ENCODE peak calls at places on chromosomes 12 and 14, in ten cellular contexts. One of them, this sample, is unnamed.

GRCh38 chr14:101025131-101025530 is 121.6 kb upstream of the RTL1 start:
- DNase-seq in neural crest cell: no peak
- DNase-seq in ELR: no peak
- DNase-seq in H7: no peak
- DNase-seq in activated CD8-positive, alpha-beta memory T cell treated with anti-CD3 and anti-CD28 coated beads, Interleukin-2, amount 50 U/mL, for 4 hours: no peak
- DNase-seq in B cell: no peak
- DNase-seq in neuronal stem cell: no peak
- DNase-seq in AG20443: no peak
- DNase-seq in NAMALWA: no peak
- DNase-seq in GM04504: no peak
- DNase-seq in this sample: no peak

GRCh38 chr12:30026621-30027234 is 243.0 kb upstream of the TMTC1 start:
- DNase-seq in ELR: peak
- DNase-seq in neural crest cell: no peak
- DNase-seq in activated CD8-positive, alpha-beta memory T cell treated with anti-CD3 and anti-CD28 coated beads, Interleukin-2, amount 50 U/mL, for 4 hours: no peak
- DNase-seq in NAMALWA: no peak
- DNase-seq in H7: no peak
- DNase-seq in GM04504: peak
- DNase-seq in AG20443: peak
- DNase-seq in neuronal stem cell: no peak
- DNase-seq in B cell: no peak
- DNase-seq in this sample: peak

GRCh38 chr12:64175254-64175945 is 46.7 kb downstream of the KICS2 start:
- DNase-seq in AG20443: peak
- DNase-seq in NAMALWA: peak
- DNase-seq in B cell: no peak
- DNase-seq in ELR: peak
- DNase-seq in GM04504: no peak
- DNase-seq in H7: peak
- DNase-seq in neuronal stem cell: no peak
- DNase-seq in activated CD8-positive, alpha-beta memory T cell treated with anti-CD3 and anti-CD28 coated beads, Interleukin-2, amount 50 U/mL, for 4 hours: no peak
- DNase-seq in neural crest cell: no peak
- DNase-seq in this sample: no peak

GRCh38 chr12:109544955-109545531 is 28.3 kb downstream of the MMAB start:
- DNase-seq in H7: no peak
- DNase-seq in ELR: peak
- DNase-seq in B cell: no peak
- DNase-seq in neural crest cell: no peak
- DNase-seq in GM04504: no peak
- DNase-seq in NAMALWA: no peak
- DNase-seq in activated CD8-positive, alpha-beta memory T cell treated with anti-CD3 and anti-CD28 coated beads, Interleukin-2, amount 50 U/mL, for 4 hours: no peak
- DNase-seq in AG20443: peak
- DNase-seq in neuronal stem cell: no peak
- DNase-seq in this sample: peak

GRCh38 chr12:58804749-58805148 is 115.6 kb downstream of the LRIG3 start:
- DNase-seq in neuronal stem cell: no peak
- DNase-seq in neural crest cell: no peak
- DNase-seq in GM04504: no peak
- DNase-seq in activated CD8-positive, alpha-beta memory T cell treated with anti-CD3 and anti-CD28 coated beads, Interleukin-2, amount 50 U/mL, for 4 hours: no peak
- DNase-seq in NAMALWA: peak
- DNase-seq in ELR: peak
- DNase-seq in H7: peak
- DNase-seq in B cell: no peak
- DNase-seq in AG20443: no peak
- DNase-seq in this sample: peak

GRCh38 chr14:68211421-68211820 is 391.8 kb downstream of the RAD51B start:
- DNase-seq in AG20443: no peak
- DNase-seq in ELR: peak
- DNase-seq in activated CD8-positive, alpha-beta memory T cell treated with anti-CD3 and anti-CD28 coated beads, Interleukin-2, amount 50 U/mL, for 4 hours: no peak
- DNase-seq in neural crest cell: no peak
- DNase-seq in H7: no peak
- DNase-seq in neuronal stem cell: no peak
- DNase-seq in GM04504: no peak
- DNase-seq in B cell: no peak
- DNase-seq in NAMALWA: no peak
- DNase-seq in this sample: no peak

GRCh38 chr14:72433511-72433910 is 460.4 kb downstream of the DPF3 start:
- DNase-seq in neuronal stem cell: no peak
- DNase-seq in H7: no peak
- DNase-seq in NAMALWA: no peak
- DNase-seq in activated CD8-positive, alpha-beta memory T cell treated with anti-CD3 and anti-CD28 coated beads, Interleukin-2, amount 50 U/mL, for 4 hours: no peak
- DNase-seq in AG20443: peak
- DNase-seq in neural crest cell: no peak
- DNase-seq in B cell: no peak
- DNase-seq in ELR: peak
- DNase-seq in GM04504: no peak
- DNase-seq in this sample: peak

GRCh38 chr12:54286042-54286931 is 5.8 kb downstream of the HNRNPA1 start:
- DNase-seq in activated CD8-positive, alpha-beta memory T cell treated with anti-CD3 and anti-CD28 coated beads, Interleukin-2, amount 50 U/mL, for 4 hours: no peak
- DNase-seq in AG20443: no peak
- DNase-seq in neural crest cell: no peak
- DNase-seq in B cell: no peak
- DNase-seq in ELR: peak
- DNase-seq in NAMALWA: peak
- DNase-seq in neuronal stem cell: no peak
- DNase-seq in GM04504: no peak
- DNase-seq in H7: no peak
- DNase-seq in this sample: peak

GRCh38 chr12:76879710-76880025 is 849 bp upstream of the CSRP2 start:
- DNase-seq in B cell: no peak
- DNase-seq in GM04504: no peak
- DNase-seq in neuronal stem cell: no peak
- DNase-seq in ELR: no peak
- DNase-seq in NAMALWA: no peak
- DNase-seq in H7: no peak
- DNase-seq in activated CD8-positive, alpha-beta memory T cell treated with anti-CD3 and anti-CD28 coated beads, Interleukin-2, amount 50 U/mL, for 4 hours: no peak
- DNase-seq in neural crest cell: no peak
- DNase-seq in AG20443: no peak
- DNase-seq in this sample: no peak

GRCh38 chr14:76836029-76836630 is 9.9 kb downstream of the LRRC74A start:
- DNase-seq in ELR: no peak
- DNase-seq in neuronal stem cell: no peak
- DNase-seq in neural crest cell: no peak
- DNase-seq in H7: no peak
- DNase-seq in B cell: no peak
- DNase-seq in NAMALWA: no peak
- DNase-seq in activated CD8-positive, alpha-beta memory T cell treated with anti-CD3 and anti-CD28 coated beads, Interleukin-2, amount 50 U/mL, for 4 hours: no peak
- DNase-seq in AG20443: no peak
- DNase-seq in GM04504: no peak
- DNase-seq in this sample: no peak

GRCh38 chr12:47366203-47366978 is 286.6 kb upstream of the AMIGO2 start:
- DNase-seq in AG20443: peak
- DNase-seq in neural crest cell: no peak
- DNase-seq in B cell: no peak
- DNase-seq in ELR: no peak
- DNase-seq in H7: no peak
- DNase-seq in GM04504: no peak
- DNase-seq in neuronal stem cell: no peak
- DNase-seq in NAMALWA: no peak
- DNase-seq in activated CD8-positive, alpha-beta memory T cell treated with anti-CD3 and anti-CD28 coated beads, Interleukin-2, amount 50 U/mL, for 4 hours: no peak
- DNase-seq in this sample: no peak

GRCh38 chr12:101566318-101566717 is 28.5 kb upstream of the MYBPC1 start:
- DNase-seq in activated CD8-positive, alpha-beta memory T cell treated with anti-CD3 and anti-CD28 coated beads, Interleukin-2, amount 50 U/mL, for 4 hours: no peak
- DNase-seq in NAMALWA: no peak
- DNase-seq in neural crest cell: no peak
- DNase-seq in neuronal stem cell: peak
- DNase-seq in GM04504: no peak
- DNase-seq in B cell: no peak
- DNase-seq in ELR: no peak
- DNase-seq in H7: peak
- DNase-seq in AG20443: no peak
- DNase-seq in this sample: peak

GRCh38 chr14:53401646-53402045 is 248.5 kb upstream of the DDHD1 start:
- DNase-seq in activated CD8-positive, alpha-beta memory T cell treated with anti-CD3 and anti-CD28 coated beads, Interleukin-2, amount 50 U/mL, for 4 hours: no peak
- DNase-seq in NAMALWA: no peak
- DNase-seq in H7: no peak
- DNase-seq in B cell: no peak
- DNase-seq in neural crest cell: no peak
- DNase-seq in GM04504: no peak
- DNase-seq in AG20443: no peak
- DNase-seq in ELR: no peak
- DNase-seq in neuronal stem cell: no peak
- DNase-seq in this sample: no peak

GRCh38 chr12:95198914-95199313 is 18.4 kb downstream of the FGD6 start:
- DNase-seq in neural crest cell: no peak
- DNase-seq in NAMALWA: peak
- DNase-seq in ELR: no peak
- DNase-seq in AG20443: no peak
- DNase-seq in GM04504: no peak
- DNase-seq in neuronal stem cell: no peak
- DNase-seq in H7: no peak
- DNase-seq in B cell: no peak
- DNase-seq in activated CD8-positive, alpha-beta memory T cell treated with anti-CD3 and anti-CD28 coated beads, Interleukin-2, amount 50 U/mL, for 4 hours: no peak
- DNase-seq in this sample: no peak

GRCh38 chr12:132066345-132066685 is 77.8 kb downstream of the DDX51 start:
- DNase-seq in neuronal stem cell: no peak
- DNase-seq in activated CD8-positive, alpha-beta memory T cell treated with anti-CD3 and anti-CD28 coated beads, Interleukin-2, amount 50 U/mL, for 4 hours: no peak
- DNase-seq in AG20443: no peak
- DNase-seq in H7: no peak
- DNase-seq in B cell: peak
- DNase-seq in neural crest cell: no peak
- DNase-seq in GM04504: no peak
- DNase-seq in ELR: no peak
- DNase-seq in NAMALWA: peak
- DNase-seq in this sample: no peak

GRCh38 chr12:43079481-43079880 is 472.5 kb downstream of the ADAMTS20 start:
- DNase-seq in activated CD8-positive, alpha-beta memory T cell treated with anti-CD3 and anti-CD28 coated beads, Interleukin-2, amount 50 U/mL, for 4 hours: no peak
- DNase-seq in AG20443: no peak
- DNase-seq in NAMALWA: no peak
- DNase-seq in neuronal stem cell: no peak
- DNase-seq in neural crest cell: no peak
- DNase-seq in GM04504: no peak
- DNase-seq in ELR: no peak
- DNase-seq in H7: no peak
- DNase-seq in B cell: no peak
- DNase-seq in this sample: no peak

GRCh38 chr12:21831671-21832357 is 57.3 kb upstream of the KCNJ8 start:
- DNase-seq in B cell: no peak
- DNase-seq in GM04504: no peak
- DNase-seq in neuronal stem cell: no peak
- DNase-seq in AG20443: peak
- DNase-seq in activated CD8-positive, alpha-beta memory T cell treated with anti-CD3 and anti-CD28 coated beads, Interleukin-2, amount 50 U/mL, for 4 hours: no peak
- DNase-seq in neural crest cell: no peak
- DNase-seq in H7: no peak
- DNase-seq in ELR: no peak
- DNase-seq in NAMALWA: no peak
- DNase-seq in this sample: peak

GRCh38 chr14:68653754-68654153 is 139.1 kb downstream of the ZFP36L1 start:
- DNase-seq in GM04504: no peak
- DNase-seq in NAMALWA: no peak
- DNase-seq in activated CD8-positive, alpha-beta memory T cell treated with anti-CD3 and anti-CD28 coated beads, Interleukin-2, amount 50 U/mL, for 4 hours: no peak
- DNase-seq in AG20443: no peak
- DNase-seq in neuronal stem cell: no peak
- DNase-seq in H7: no peak
- DNase-seq in neural crest cell: no peak
- DNase-seq in B cell: no peak
- DNase-seq in ELR: no peak
- DNase-seq in this sample: no peak

GRCh38 chr12:6773662-6774351 is 1.5 kb downstream of the LAG3 start:
- DNase-seq in NAMALWA: no peak
- DNase-seq in neural crest cell: no peak
- DNase-seq in activated CD8-positive, alpha-beta memory T cell treated with anti-CD3 and anti-CD28 coated beads, Interleukin-2, amount 50 U/mL, for 4 hours: peak
- DNase-seq in GM04504: no peak
- DNase-seq in neuronal stem cell: no peak
- DNase-seq in ELR: no peak
- DNase-seq in B cell: peak
- DNase-seq in H7: peak
- DNase-seq in AG20443: no peak
- DNase-seq in this sample: no peak

GRCh38 chr12:77190022-77190421 is 124.7 kb upstream of the E2F7 start:
- DNase-seq in NAMALWA: no peak
- DNase-seq in AG20443: peak
- DNase-seq in GM04504: peak
- DNase-seq in B cell: no peak
- DNase-seq in neural crest cell: no peak
- DNase-seq in ELR: peak
- DNase-seq in neuronal stem cell: no peak
- DNase-seq in activated CD8-positive, alpha-beta memory T cell treated with anti-CD3 and anti-CD28 coated beads, Interleukin-2, amount 50 U/mL, for 4 hours: no peak
- DNase-seq in H7: no peak
- DNase-seq in this sample: no peak

GRCh38 chr12:78407722-78408121 is 456.9 kb upstream of the SYT1 start:
- DNase-seq in neural crest cell: no peak
- DNase-seq in B cell: no peak
- DNase-seq in GM04504: no peak
- DNase-seq in NAMALWA: no peak
- DNase-seq in H7: no peak
- DNase-seq in neuronal stem cell: no peak
- DNase-seq in activated CD8-positive, alpha-beta memory T cell treated with anti-CD3 and anti-CD28 coated beads, Interleukin-2, amount 50 U/mL, for 4 hours: no peak
- DNase-seq in ELR: peak
- DNase-seq in AG20443: no peak
- DNase-seq in this sample: no peak

GRCh38 chr12:30880061-30880460 is 46.5 kb upstream of the TSPAN11 start:
- DNase-seq in neuronal stem cell: no peak
- DNase-seq in H7: no peak
- DNase-seq in activated CD8-positive, alpha-beta memory T cell treated with anti-CD3 and anti-CD28 coated beads, Interleukin-2, amount 50 U/mL, for 4 hours: no peak
- DNase-seq in neural crest cell: no peak
- DNase-seq in B cell: no peak
- DNase-seq in NAMALWA: no peak
- DNase-seq in AG20443: no peak
- DNase-seq in ELR: no peak
- DNase-seq in GM04504: no peak
- DNase-seq in this sample: no peak

GRCh38 chr14:106605548-106606448 is 1079.4 kb downstream of the TMEM121 start:
- DNase-seq in GM04504: no peak
- DNase-seq in B cell: peak
- DNase-seq in H7: no peak
- DNase-seq in neural crest cell: no peak
- DNase-seq in NAMALWA: peak
- DNase-seq in AG20443: no peak
- DNase-seq in ELR: no peak
- DNase-seq in activated CD8-positive, alpha-beta memory T cell treated with anti-CD3 and anti-CD28 coated beads, Interleukin-2, amount 50 U/mL, for 4 hours: peak
- DNase-seq in neuronal stem cell: no peak
- DNase-seq in this sample: peak

GRCh38 chr14:95173518-95173917 is 16.2 kb upstream of the DICER1 start:
- DNase-seq in AG20443: no peak
- DNase-seq in B cell: no peak
- DNase-seq in NAMALWA: no peak
- DNase-seq in activated CD8-positive, alpha-beta memory T cell treated with anti-CD3 and anti-CD28 coated beads, Interleukin-2, amount 50 U/mL, for 4 hours: no peak
- DNase-seq in neural crest cell: no peak
- DNase-seq in neuronal stem cell: no peak
- DNase-seq in GM04504: no peak
- DNase-seq in ELR: no peak
- DNase-seq in H7: no peak
- DNase-seq in this sample: no peak

GRCh38 chr14:92534863-92535654 is 21.5 kb downstream of the RIN3 start:
- DNase-seq in neural crest cell: no peak
- DNase-seq in GM04504: no peak
- DNase-seq in neuronal stem cell: no peak
- DNase-seq in H7: no peak
- DNase-seq in AG20443: no peak
- DNase-seq in NAMALWA: no peak
- DNase-seq in activated CD8-positive, alpha-beta memory T cell treated with anti-CD3 and anti-CD28 coated beads, Interleukin-2, amount 50 U/mL, for 4 hours: peak
- DNase-seq in ELR: no peak
- DNase-seq in B cell: no peak
- DNase-seq in this sample: no peak

GRCh38 chr14:69460093-69460701 is 24.3 kb upstream of the PLEKHD1 start:
- DNase-seq in neural crest cell: peak
- DNase-seq in GM04504: peak
- DNase-seq in H7: peak
- DNase-seq in AG20443: peak
- DNase-seq in NAMALWA: peak
- DNase-seq in neuronal stem cell: no peak
- DNase-seq in ELR: peak
- DNase-seq in B cell: peak
- DNase-seq in activated CD8-positive, alpha-beta memory T cell treated with anti-CD3 and anti-CD28 coated beads, Interleukin-2, amount 50 U/mL, for 4 hours: peak
- DNase-seq in this sample: peak

GRCh38 chr14:31543969-31544799 is 17.0 kb upstream of the NUBPL start:
- DNase-seq in ELR: peak
- DNase-seq in neural crest cell: no peak
- DNase-seq in B cell: no peak
- DNase-seq in AG20443: peak
- DNase-seq in H7: no peak
- DNase-seq in GM04504: no peak
- DNase-seq in activated CD8-positive, alpha-beta memory T cell treated with anti-CD3 and anti-CD28 coated beads, Interleukin-2, amount 50 U/mL, for 4 hours: no peak
- DNase-seq in neuronal stem cell: no peak
- DNase-seq in NAMALWA: peak
- DNase-seq in this sample: peak

GRCh38 chr12:1913377-1914115 is 4.9 kb downstream of the CACNA2D4 start:
- DNase-seq in NAMALWA: no peak
- DNase-seq in H7: peak
- DNase-seq in neural crest cell: no peak
- DNase-seq in GM04504: no peak
- DNase-seq in AG20443: peak
- DNase-seq in B cell: no peak
- DNase-seq in activated CD8-positive, alpha-beta memory T cell treated with anti-CD3 and anti-CD28 coated beads, Interleukin-2, amount 50 U/mL, for 4 hours: no peak
- DNase-seq in ELR: no peak
- DNase-seq in neuronal stem cell: no peak
- DNase-seq in this sample: no peak

This sample was measured in kidney tubule cell.